ENCODE peak calls at places on chromosomes 3 and 15, in ten cellular contexts. F, N, T, L, X, B, Q, P, V and I are unnamed samples. For H3K4me1, the result is how much of the 10 kb centered on the place peaks cover.

GRCh38 chr3:107236661-107237375 is 140.4 kb upstream of the CCDC54 start:
- DNase-seq in Q (no peak), F (no peak), X (no peak), L (no peak), V (no peak), N (no peak), B (no peak), T (peak), P (no peak), I (no peak)

GRCh38 chr15:88794001-88794400 is 9.2 kb upstream of the ACAN start:
- DNase-seq in T (no peak), P (no peak), B (no peak), F (no peak), L (no peak), Q (no peak), N (no peak), X (no peak), V (no peak), I (no peak)

GRCh38 chr3:186923241-186923640 is 7.1 kb upstream of the ST6GAL1 start:
- DNase-seq in N (no peak), L (no peak), T (peak), B (no peak), X (no peak), Q (no peak), P (no peak), F (no peak), V (no peak), I (no peak)

GRCh38 chr15:64050281-64051092 is 4.2 kb upstream of the DAPK2 start:
- DNase-seq in Q (no peak), F (no peak), V (no peak), N (no peak), X (no peak), B (no peak), L (no peak), P (no peak), T (no peak), I (peak)

GRCh38 chr3:127455541-127456450 is 134.7 kb downstream of the TPRA1 start:
- DNase-seq in N (peak), X (no peak), P (peak), V (peak), Q (peak), T (peak), L (peak), B (peak), F (peak), I (peak)

GRCh38 chr3:126993436-126993835 is 10.5 kb downstream of the PLXNA1 start:
- DNase-seq in V (no peak), F (no peak), T (no peak), Q (no peak), X (no peak), N (no peak), B (no peak), P (no peak), L (no peak), I (no peak)

GRCh38 chr3:131535131-131535530 is 32.4 kb upstream of the MRPL3 start:
- DNase-seq in N (no peak), Q (no peak), P (no peak), F (no peak), L (no peak), B (no peak), X (no peak), V (no peak), T (peak), I (no peak)

GRCh38 chr15:69729167-69729748 is 276.6 kb downstream of the RPLP1 start:
- DNase-seq in V (no peak), P (peak), F (peak), Q (peak), T (no peak), N (peak), L (peak), X (peak), B (peak), I (peak)

GRCh38 chr15:85706779-85707518 is 87.8 kb downstream of the KLHL25 start:
- DNase-seq in F (no peak), X (no peak), Q (no peak), P (no peak), L (no peak), B (no peak), T (no peak), V (no peak), N (no peak), I (no peak)

GRCh38 chr3:2098398-2099027 is at the start of gene CNTN4:
- DNase-seq in B (peak), V (peak), N (peak), T (no peak), P (peak), L (peak), X (no peak), Q (peak), F (no peak), I (peak)

GRCh38 chr3:57837686-57838085 is 81.6 kb downstream of the SLMAP start:
- DNase-seq in V (no peak), B (no peak), Q (no peak), X (no peak), F (no peak), T (no peak), P (no peak), N (no peak), L (no peak), I (no peak)

GRCh38 chr3:25266677-25267076 is 161.4 kb upstream of the RARB start:
- DNase-seq in B (no peak), V (no peak), X (no peak), Q (no peak), T (no peak), N (no peak), L (no peak), F (no peak), P (no peak), I (no peak)

GRCh38 chr3:88879905-88880304 is 227.5 kb upstream of the EPHA3 start:
- DNase-seq in F (no peak), N (no peak), T (peak), X (no peak), B (no peak), V (no peak), L (no peak), Q (no peak), P (no peak), I (no peak)
- TF ChIP-seq CTCF in F (no peak), N (no peak), T (no peak), X (no peak), B (no peak), V (no peak), L (no peak), Q (no peak), P (no peak), I (no peak)

GRCh38 chr3:171213907-171214306 is 187.4 kb upstream of the SLC2A2 start:
- DNase-seq in L (no peak), T (no peak), N (no peak), B (no peak), Q (no peak), F (no peak), X (no peak), P (no peak), V (no peak), I (no peak)
- H3K4me3 ChIP-seq in L (no peak), T (no peak), N (no peak), B (no peak), Q (no peak), F (no peak), X (no peak), P (no peak), V (no peak), I (no peak)

GRCh38 chr3:139870000-139870675 is 64.8 kb upstream of the CLSTN2 start:
- DNase-seq in V (no peak), F (no peak), N (no peak), L (no peak), X (no peak), P (no peak), Q (no peak), T (peak), B (no peak), I (no peak)

DNA sequence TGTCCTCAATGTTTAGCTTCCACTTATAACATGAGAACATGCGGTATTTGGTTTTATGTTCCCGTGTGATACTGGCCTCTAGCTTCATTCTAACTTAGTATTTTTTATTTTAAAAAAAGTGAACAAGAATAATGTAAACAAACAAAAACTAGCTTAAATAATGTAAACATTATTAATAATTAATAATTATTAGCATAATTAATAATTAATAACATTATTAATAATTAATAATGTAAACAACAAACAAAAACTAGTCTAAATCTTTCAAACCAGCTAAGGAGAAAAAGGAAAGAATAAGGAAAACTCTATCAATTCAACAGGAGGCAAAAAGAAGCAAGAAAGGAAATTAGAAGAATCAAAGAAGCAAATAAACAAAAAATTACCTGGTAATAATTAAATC is 66.2 kb upstream of the CLSTN2 start:
- DNase-seq in V (no peak), P (no peak), T (no peak), X (no peak), B (no peak), F (no peak), Q (no peak), L (no peak), N (no peak), I (no peak)
- H3K4me1 ChIP-seq in V (under half), P (under half), T (under half), X (under half), B (under half), F (under half), Q (under half), L (under half), N (under half), I (under half)

GRCh38 chr15:81253846-81254245 is 57.2 kb downstream of the IL16 start:
- DNase-seq in T (no peak), F (no peak), Q (no peak), L (no peak), X (no peak), N (no peak), B (no peak), V (no peak), P (no peak), I (no peak)

GRCh38 chr15:81255596-81255995 is 58.9 kb downstream of the IL16 start:
- DNase-seq in T (no peak), V (no peak), L (no peak), Q (no peak), F (no peak), X (no peak), B (no peak), N (no peak), P (no peak), I (no peak)

GRCh38 chr15:81256916-81257315 is 60.2 kb downstream of the IL16 start:
- DNase-seq in P (no peak), Q (peak), T (peak), N (no peak), V (no peak), X (no peak), F (no peak), B (no peak), L (no peak), I (no peak)

GRCh38 chr15:81257435-81257834 is 60.8 kb downstream of the IL16 start:
- DNase-seq in T (no peak), P (no peak), N (no peak), Q (no peak), L (no peak), B (no peak), F (no peak), X (no peak), V (no peak), I (no peak)

GRCh38 chr15:81254277-81255265 is 57.9 kb downstream of the IL16 start:
- DNase-seq in T (peak), F (no peak), V (no peak), L (no peak), N (no peak), X (no peak), B (no peak), Q (no peak), P (no peak), I (no peak)
- TF ChIP-seq CTCF in T (no peak), F (no peak), V (no peak), L (no peak), N (no peak), X (no peak), B (no peak), Q (no peak), P (no peak), I (no peak)

DNA sequence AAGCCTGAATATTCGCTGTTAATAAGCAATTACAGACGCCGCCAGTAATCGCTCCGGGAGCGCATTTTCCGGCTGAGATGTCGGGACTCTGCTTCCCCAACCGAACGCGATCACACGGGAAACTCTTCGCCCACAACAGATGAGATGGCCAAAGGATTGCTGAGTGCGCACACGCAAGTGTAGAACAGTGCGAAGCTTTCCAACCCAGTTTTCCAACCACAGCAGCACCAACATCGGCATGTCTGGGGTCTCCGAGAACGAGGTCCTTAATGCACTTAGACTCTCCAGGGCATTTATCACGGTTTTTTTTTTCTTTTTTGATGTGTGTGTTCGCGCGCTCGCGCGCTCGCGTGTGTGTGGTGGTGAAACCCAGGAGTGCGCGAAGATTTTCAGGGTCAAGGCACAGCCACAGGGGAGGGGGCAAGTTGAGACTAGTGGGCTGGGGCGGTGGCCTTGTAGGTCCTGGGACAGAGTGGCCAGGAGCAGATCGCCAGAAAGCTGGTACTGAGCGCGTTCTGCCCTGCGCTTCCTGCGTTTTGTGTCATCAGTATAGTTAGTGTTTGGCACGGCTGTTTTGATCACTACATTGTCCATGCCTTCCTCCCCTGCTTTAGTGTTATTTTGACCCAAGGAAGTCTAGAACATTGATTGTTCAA is 1.8 kb upstream of the EOMES start:
- DNase-seq in V (no peak), X (no peak), B (no peak), Q (peak), P (no peak), L (no peak), F (no peak), N (peak), T (no peak), I (no peak)
- H3K4me3 ChIP-seq in V (peak), X (no peak), B (no peak), Q (peak), P (peak), L (peak), F (peak), N (peak), T (no peak), I (no peak)

GRCh38 chr3:73413619-73414018 is 211.1 kb downstream of the PDZRN3 start:
- DNase-seq in B (peak), X (no peak), N (no peak), P (no peak), Q (no peak), L (no peak), F (no peak), T (no peak), V (no peak), I (no peak)
- H3K4me1 ChIP-seq in B (under half), X (under half), N (under half), P (under half), Q (under half), L (under half), F (under half), T (under half), V (under half), I (under half)